ENCODE peak calls at places on chromosomes 7 and 10, in eight cellular contexts. C is fibroblast of villous mesenchyme, Y is left ventricle myocardium inferior, V is BE2C, M is right lobe of liver, G is Calu3, U is fibroblast of mammary gland, L is GM20000. I is an unnamed sample.

GRCh38 chr10:97024181-97025073 is 161.3 kb downstream of the SLIT1 start:
- DNase-seq in V (no peak), C (peak), G (peak), Y (no peak), L (peak), M (no peak), U (peak), I (peak)

GRCh38 chr7:72042855-72043254 is 369.3 kb downstream of the CALN1 start:
- DNase-seq in L (no peak), U (no peak), G (no peak), M (no peak), Y (no peak), V (no peak), C (no peak), I (no peak)

GRCh38 chr10:22250897-22251605 is 33.2 kb upstream of the EBLN1 start:
- DNase-seq in V (no peak), Y (no peak), M (no peak), L (peak), U (no peak), G (no peak), C (no peak), I (no peak)

GRCh38 chr7:50304158-50304910 is at the start of gene IKZF1:
- DNase-seq in C (no peak), M (peak), L (peak), Y (peak), V (no peak), G (peak), U (no peak), I (no peak)

GRCh38 chr7:92798517-92799249 is 37.7 kb downstream of the CDK6 start:
- DNase-seq in G (no peak), V (no peak), Y (no peak), M (no peak), U (no peak), C (no peak), L (no peak), I (no peak)

GRCh38 chr10:101986277-101986971 is 69.5 kb downstream of the ARMH3 start:
- DNase-seq in Y (peak), V (peak), G (peak), L (no peak), M (peak), U (no peak), C (peak), I (no peak)

GRCh38 chr7:152894295-152895170 is 135.0 kb downstream of the ACTR3B start:
- DNase-seq in C (no peak), U (peak), Y (no peak), V (peak), G (peak), L (peak), M (no peak), I (no peak)

GRCh38 chr7:90816511-90817142 is 220.5 kb downstream of the CDK14 start:
- DNase-seq in V (no peak), M (no peak), C (peak), U (peak), G (peak), L (peak), Y (no peak), I (peak)

GRCh38 chr7:155052982-155053381 is 17.1 kb upstream of the HTR5A start:
- DNase-seq in L (no peak), M (no peak), G (no peak), Y (no peak), C (no peak), V (no peak), U (no peak), I (no peak)

GRCh38 chr10:104300002-104300735 is 31.2 kb downstream of the GSTO2 start:
- DNase-seq in Y (no peak), C (peak), M (peak), G (no peak), V (no peak), U (peak), L (no peak), I (peak)

GRCh38 chr7:7761974-7762769 is 43.8 kb upstream of the RPA3 start:
- DNase-seq in V (peak), U (peak), M (no peak), Y (no peak), G (no peak), L (peak), C (peak), I (peak)

GRCh38 chr7:3588341-3588740 is 287.3 kb downstream of the SDK1 start:
- DNase-seq in Y (no peak), G (no peak), U (no peak), L (no peak), M (no peak), V (no peak), C (no peak), I (peak)

GRCh38 chr7:3591944-3592343 is 290.9 kb downstream of the SDK1 start:
- DNase-seq in U (no peak), C (no peak), V (no peak), M (no peak), G (no peak), Y (no peak), L (no peak), I (no peak)

GRCh38 chr7:3591150-3591549 is 290.1 kb downstream of the SDK1 start:
- DNase-seq in M (no peak), Y (no peak), C (no peak), G (no peak), V (no peak), L (no peak), U (no peak), I (no peak)

GRCh38 chr7:3589756-3590155 is 288.7 kb downstream of the SDK1 start:
- DNase-seq in G (no peak), Y (no peak), M (no peak), V (no peak), L (no peak), U (no peak), C (no peak), I (peak)

DNA sequence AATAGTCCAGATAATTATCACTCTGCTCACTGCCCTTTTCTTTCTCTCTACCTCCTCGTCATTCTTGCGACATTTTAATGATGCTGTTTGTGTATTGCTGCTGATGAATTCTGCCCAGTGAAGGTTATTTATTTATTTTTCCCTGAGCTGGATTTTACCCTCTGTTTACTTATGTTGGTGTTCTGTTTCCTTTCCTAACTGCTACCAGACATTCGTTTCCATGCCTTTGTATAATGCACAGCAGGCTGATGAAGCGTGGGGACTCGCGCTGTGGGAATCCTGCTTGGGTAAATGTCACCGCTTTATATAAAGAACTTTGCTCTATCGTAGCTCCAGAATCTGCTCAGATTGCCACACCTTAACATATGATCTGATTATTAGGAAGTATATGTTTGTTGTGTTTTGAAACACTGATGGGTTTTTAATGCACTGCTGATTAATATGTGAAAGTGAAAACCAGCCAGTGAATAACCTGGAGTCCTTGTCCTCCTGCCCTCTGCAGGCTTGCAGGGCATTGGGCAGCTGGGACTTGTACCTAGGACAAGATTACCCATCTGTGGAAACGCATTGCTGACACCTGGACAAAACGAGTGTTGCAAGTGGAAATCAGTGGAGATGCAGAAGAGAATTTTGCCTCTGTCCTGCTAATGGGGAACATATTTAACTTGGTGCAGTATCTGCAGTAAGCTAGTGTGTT is 291.5 kb downstream of the SDK1 start:
- DNase-seq in C (peak), V (no peak), G (no peak), M (peak), Y (no peak), L (no peak), U (no peak), I (no peak)
- TF ChIP-seq CTCF in C (no peak), V (no peak), G (no peak), M (peak), Y (no peak), L (no peak), U (no peak), I (no peak)

DNA sequence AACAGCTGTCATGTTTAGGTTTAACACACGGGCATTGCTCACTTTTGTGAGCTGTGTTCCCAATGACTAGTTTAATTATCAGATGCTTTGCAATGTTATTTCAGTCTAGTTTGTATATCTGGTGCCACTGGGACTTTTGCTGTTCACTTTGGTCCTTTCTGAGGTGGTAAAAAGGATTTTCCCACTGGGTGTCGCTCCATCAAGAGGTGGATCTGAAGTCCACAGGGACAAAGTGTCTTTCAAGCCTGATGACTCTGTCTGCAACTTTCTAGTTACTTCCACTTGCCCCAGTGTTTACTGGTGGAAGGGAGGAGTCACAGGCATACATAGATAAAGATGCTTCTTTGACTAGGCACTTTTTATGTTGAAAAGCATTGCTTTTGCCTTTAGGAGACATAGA is 242.2 kb downstream of the HGF start:
- DNase-seq in C (no peak), G (no peak), Y (no peak), M (no peak), U (no peak), L (no peak), V (no peak), I (peak)
- TF ChIP-seq CTCF in C (no peak), G (no peak), Y (no peak), M (no peak), U (no peak), L (no peak), V (no peak), I (no peak)

GRCh38 chr10:32687116-32687515 is 241.2 kb downstream of the CCDC7 start:
- DNase-seq in U (no peak), Y (no peak), M (no peak), G (no peak), V (no peak), C (no peak), L (no peak), I (no peak)
- TF ChIP-seq CTCF in U (no peak), Y (no peak), M (no peak), G (no peak), V (no peak), C (no peak), L (no peak), I (no peak)

DNA sequence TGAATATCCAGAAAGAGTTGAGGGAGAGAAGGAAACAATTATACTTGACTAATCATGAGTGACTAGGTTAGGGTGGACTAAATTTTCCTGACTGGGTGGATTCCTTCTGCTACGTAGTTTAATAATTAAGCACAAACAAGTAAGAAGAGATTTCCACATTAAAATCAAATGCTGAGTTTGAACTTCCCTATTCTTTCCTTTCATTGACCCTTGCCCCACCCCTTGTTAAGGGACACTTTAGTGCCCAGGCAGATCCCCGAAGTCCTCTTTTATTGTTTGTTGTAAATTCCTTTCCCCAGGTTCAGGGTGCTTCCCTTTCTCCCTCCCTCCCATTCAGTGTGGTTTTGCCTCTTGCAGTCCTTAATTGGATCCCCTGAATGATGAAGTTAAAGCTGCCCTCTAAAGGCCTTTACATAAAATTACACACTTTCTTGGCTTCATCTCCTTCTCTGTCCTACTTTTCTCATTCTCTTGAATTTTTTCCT is 8.8 kb upstream of the SPAM1 start:
- DNase-seq in L (peak), V (no peak), Y (no peak), C (peak), U (peak), G (peak), M (no peak), I (peak)
- TF ChIP-seq CTCF in L (no peak), V (peak), Y (peak), C (peak), U (peak), G (peak), M (peak), I (peak)

GRCh38 chr7:2517004-2517403 is 2.6 kb upstream of the LFNG start:
- DNase-seq in G (peak), L (no peak), Y (no peak), C (peak), U (peak), M (no peak), V (no peak), I (no peak)
- TF ChIP-seq CTCF in G (no peak), L (no peak), Y (no peak), C (no peak), U (no peak), M (no peak), V (no peak), I (no peak)

GRCh38 chr7:99242667-99243066 is 30.0 kb upstream of the MYH16 start:
- DNase-seq in U (peak), Y (no peak), M (no peak), G (no peak), C (no peak), V (no peak), L (no peak), I (no peak)

GRCh38 chr7:99234185-99234584 is 26.3 kb upstream of the KPNA7 start:
- DNase-seq in V (no peak), C (no peak), U (no peak), L (no peak), M (no peak), Y (no peak), G (no peak), I (no peak)

GRCh38 chr7:99243751-99244337 is 28.8 kb upstream of the MYH16 start:
- DNase-seq in M (no peak), C (no peak), V (no peak), U (no peak), Y (no peak), G (no peak), L (no peak), I (no peak)

GRCh38 chr7:99235925-99236324 is 28.0 kb upstream of the KPNA7 start:
- DNase-seq in Y (no peak), M (no peak), C (no peak), V (no peak), U (peak), G (no peak), L (no peak), I (no peak)

DNA sequence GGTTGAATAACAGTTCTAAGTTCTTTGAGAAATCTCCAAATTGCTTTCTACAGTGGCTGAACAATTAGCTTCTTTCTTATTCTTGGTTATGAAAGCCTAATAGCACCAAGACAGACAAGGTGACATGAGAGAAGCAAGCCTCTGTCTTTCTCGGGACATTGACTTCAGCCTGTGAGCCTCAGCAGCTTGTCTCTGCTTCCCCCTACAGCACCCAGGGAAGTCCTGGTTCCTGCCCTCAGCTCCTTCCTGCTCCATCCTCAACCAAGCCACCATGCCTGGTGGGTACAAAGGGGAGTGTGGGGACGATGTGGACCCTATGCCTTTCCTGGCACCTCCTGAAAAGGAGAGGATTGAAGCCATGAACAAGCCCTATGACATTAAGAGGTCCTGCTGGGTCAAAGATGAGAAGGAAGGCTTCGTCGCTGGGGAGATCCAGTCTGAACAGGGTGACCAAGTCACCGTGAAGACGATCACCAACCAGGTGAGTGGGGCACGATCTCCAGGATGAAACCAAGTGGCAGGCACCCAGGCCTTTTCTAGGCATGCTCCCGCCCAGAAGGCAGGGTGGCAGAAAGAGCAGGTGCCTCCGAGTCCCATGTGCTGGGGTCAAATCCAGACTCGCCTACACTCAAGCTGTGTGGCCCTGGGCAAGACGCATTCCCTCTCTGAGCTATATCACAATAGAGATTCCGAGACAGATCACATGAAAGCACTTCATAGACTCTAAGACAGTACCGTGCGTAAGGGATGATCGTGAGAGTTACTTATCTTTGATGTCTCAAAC is 30.8 kb upstream of the KPNA7 start:
- DNase-seq in G (no peak), Y (no peak), C (no peak), V (no peak), L (no peak), M (no peak), U (no peak), I (no peak)
- TF ChIP-seq CTCF in G (no peak), Y (no peak), C (no peak), V (no peak), L (no peak), M (no peak), U (no peak), I (no peak)

I was measured in MCF 10A.